ENCODE peak calls at places on chromosomes 3 and 15, in nine cellular contexts. D, R, T, K, O, S, Q, V and X are unnamed samples.

GRCh38 chr3:196280689-196281463 is 6.7 kb downstream of the PCYT1A start:
- DNase-seq in D (peak), R (no peak), T (no peak), K (no peak), O (peak), S (no peak), Q (no peak), V (no peak), X (no peak)

GRCh38 chr15:74889882-74890768 is at the start of gene MPI:
- DNase-seq in D (peak), R (peak), T (peak), K (peak), O (peak), S (peak), Q (peak), V (peak), X (no peak)

GRCh38 chr3:152403632-152404066 is 134.9 kb downstream of the MBNL1 start:
- DNase-seq in D (no peak), R (no peak), T (no peak), K (peak), O (no peak), S (peak), Q (no peak), V (no peak), X (no peak)

GRCh38 chr3:34364345-34364744 is 565.9 kb downstream of the PDCD6IP start:
- DNase-seq in D (no peak), R (no peak), T (no peak), K (no peak), O (no peak), S (no peak), Q (no peak), V (no peak), X (no peak)

GRCh38 chr3:142999881-143000280 is 1.5 kb upstream of the U2SURP start:
- DNase-seq in D (no peak), R (no peak), T (no peak), K (no peak), O (no peak), S (no peak), Q (no peak), V (no peak), X (no peak)

GRCh38 chr3:71355862-71356261 is 227.7 kb downstream of the FOXP1 start:
- DNase-seq in D (peak), R (no peak), T (no peak), K (no peak), O (peak), S (no peak), Q (no peak), V (no peak), X (no peak)

GRCh38 chr3:96813820-96814580 is 394 bp upstream of the EPHA6 start:
- DNase-seq in D (peak), R (no peak), T (peak), K (peak), O (no peak), S (peak), Q (no peak), V (no peak), X (no peak)

GRCh38 chr3:27813255-27813654 is 91.1 kb upstream of the EOMES start:
- DNase-seq in D (no peak), R (no peak), T (no peak), K (no peak), O (no peak), S (no peak), Q (no peak), V (no peak), X (no peak)

GRCh38 chr15:93477721-93478120 is 388.7 kb upstream of the RGMA start:
- DNase-seq in D (no peak), R (no peak), T (no peak), K (no peak), O (no peak), S (no peak), Q (no peak), V (no peak), X (no peak)

GRCh38 chr3:67653425-67654098 is 850 bp downstream of the SUCLG2 start:
- DNase-seq in D (no peak), R (no peak), T (no peak), K (no peak), O (no peak), S (no peak), Q (no peak), V (peak), X (no peak)

GRCh38 chr15:23446215-23447106 is 582 bp downstream of the GOLGA6L2 start:
- DNase-seq in D (no peak), R (no peak), T (no peak), K (no peak), O (no peak), S (no peak), Q (no peak), V (no peak), X (no peak)

GRCh38 chr3:67142432-67142831 is 144.3 kb downstream of the KBTBD8 start:
- DNase-seq in D (no peak), R (no peak), T (no peak), K (no peak), O (no peak), S (no peak), Q (no peak), V (no peak), X (no peak)

GRCh38 chr15:42914728-42915497 is 5.7 kb downstream of the TTBK2 start:
- DNase-seq in D (no peak), R (no peak), T (no peak), K (no peak), O (no peak), S (no peak), Q (no peak), V (no peak), X (no peak)

GRCh38 chr3:9111349-9112265 is 137.8 kb downstream of the SRGAP3 start:
- DNase-seq in D (no peak), R (no peak), T (no peak), K (no peak), O (no peak), S (peak), Q (no peak), V (no peak), X (no peak)